ENCODE peak calls at places on chromosomes 13 and 19, in seven cellular contexts. One of them, this sample, is unnamed.

GRCh38 chr19:3224346-3225325 is at the start of gene CELF5:
- DNase-seq in HEK293T: peak
- DNase-seq in GF-D8: no peak
- DNase-seq in stromal cell of bone marrow: peak
- DNase-seq in left ventricle myocardium inferior: peak
- DNase-seq in ACHN: peak
- DNase-seq in IMR-90: no peak
- DNase-seq in this sample: peak

GRCh38 chr19:48994035-48994386 is 324 bp downstream of the RUVBL2 start:
- DNase-seq in HEK293T: no peak
- DNase-seq in GF-D8: no peak
- DNase-seq in stromal cell of bone marrow: no peak
- DNase-seq in left ventricle myocardium inferior: no peak
- DNase-seq in ACHN: no peak
- DNase-seq in IMR-90: no peak
- DNase-seq in this sample: no peak

GRCh38 chr19:51317381-51317780 is 5.9 kb downstream of the IGLON5 start:
- DNase-seq in HEK293T: no peak
- DNase-seq in GF-D8: no peak
- DNase-seq in stromal cell of bone marrow: no peak
- DNase-seq in left ventricle myocardium inferior: no peak
- DNase-seq in ACHN: no peak
- DNase-seq in IMR-90: no peak
- DNase-seq in this sample: no peak

GRCh38 chr19:49391581-49392399 is 3.7 kb downstream of the KASH5 start:
- DNase-seq in HEK293T: peak
- DNase-seq in GF-D8: peak
- DNase-seq in stromal cell of bone marrow: peak
- DNase-seq in left ventricle myocardium inferior: peak
- DNase-seq in ACHN: peak
- DNase-seq in IMR-90: peak
- DNase-seq in this sample: peak

GRCh38 chr13:109131698-109132257 is 502.4 kb downstream of the MYO16 start:
- DNase-seq in HEK293T: no peak
- DNase-seq in GF-D8: peak
- DNase-seq in stromal cell of bone marrow: no peak
- DNase-seq in left ventricle myocardium inferior: no peak
- DNase-seq in ACHN: no peak
- DNase-seq in IMR-90: peak
- DNase-seq in this sample: no peak

GRCh38 chr13:46659413-46660065 is 106.6 kb downstream of the LRCH1 start:
- DNase-seq in HEK293T: no peak
- DNase-seq in GF-D8: no peak
- DNase-seq in stromal cell of bone marrow: no peak
- DNase-seq in left ventricle myocardium inferior: no peak
- DNase-seq in ACHN: no peak
- DNase-seq in IMR-90: no peak
- DNase-seq in this sample: no peak

GRCh38 chr19:19847781-19848180 is 17.9 kb upstream of the ZNF253 start:
- DNase-seq in HEK293T: no peak
- DNase-seq in GF-D8: no peak
- DNase-seq in stromal cell of bone marrow: no peak
- DNase-seq in left ventricle myocardium inferior: no peak
- DNase-seq in ACHN: no peak
- DNase-seq in IMR-90: no peak
- DNase-seq in this sample: no peak

GRCh38 chr19:28388988-28389387 is 824.0 kb downstream of the UQCRFS1 start:
- DNase-seq in HEK293T: no peak
- DNase-seq in GF-D8: no peak
- DNase-seq in stromal cell of bone marrow: no peak
- DNase-seq in left ventricle myocardium inferior: no peak
- DNase-seq in ACHN: no peak
- DNase-seq in IMR-90: no peak
- DNase-seq in this sample: no peak

GRCh38 chr13:104757712-104758111 is 1691.5 kb upstream of the SLC10A2 start:
- DNase-seq in HEK293T: no peak
- DNase-seq in GF-D8: no peak
- DNase-seq in stromal cell of bone marrow: no peak
- DNase-seq in left ventricle myocardium inferior: no peak
- DNase-seq in ACHN: no peak
- DNase-seq in IMR-90: no peak
- DNase-seq in this sample: no peak

GRCh38 chr13:29897102-29897501 is 46.7 kb upstream of the UBL3 start:
- DNase-seq in HEK293T: no peak
- DNase-seq in GF-D8: no peak
- DNase-seq in stromal cell of bone marrow: no peak
- DNase-seq in left ventricle myocardium inferior: no peak
- DNase-seq in ACHN: no peak
- DNase-seq in IMR-90: no peak
- DNase-seq in this sample: no peak

GRCh38 chr13:42214445-42214844 is 57.5 kb upstream of the AKAP11 start:
- DNase-seq in HEK293T: no peak
- DNase-seq in GF-D8: no peak
- DNase-seq in stromal cell of bone marrow: no peak
- DNase-seq in left ventricle myocardium inferior: no peak
- DNase-seq in ACHN: no peak
- DNase-seq in IMR-90: no peak
- DNase-seq in this sample: no peak

GRCh38 chr19:41206926-41207750 is 11.9 kb upstream of the AXL start:
- DNase-seq in HEK293T: no peak
- DNase-seq in GF-D8: no peak
- DNase-seq in stromal cell of bone marrow: no peak
- DNase-seq in left ventricle myocardium inferior: peak
- DNase-seq in ACHN: no peak
- DNase-seq in IMR-90: no peak
- DNase-seq in this sample: no peak

GRCh38 chr19:44575116-44575700 is 38.2 kb upstream of the IGSF23 start:
- DNase-seq in HEK293T: no peak
- DNase-seq in GF-D8: no peak
- DNase-seq in stromal cell of bone marrow: no peak
- DNase-seq in left ventricle myocardium inferior: no peak
- DNase-seq in ACHN: no peak
- DNase-seq in IMR-90: no peak
- DNase-seq in this sample: no peak

GRCh38 chr13:109959903-109960302 is 173.5 kb upstream of the IRS2 start:
- DNase-seq in HEK293T: no peak
- DNase-seq in GF-D8: no peak
- DNase-seq in stromal cell of bone marrow: no peak
- DNase-seq in left ventricle myocardium inferior: no peak
- DNase-seq in ACHN: no peak
- DNase-seq in IMR-90: no peak
- DNase-seq in this sample: no peak

GRCh38 chr13:24632382-24633121 is 47.7 kb upstream of the ATP12A start:
- DNase-seq in HEK293T: no peak
- DNase-seq in GF-D8: no peak
- DNase-seq in stromal cell of bone marrow: no peak
- DNase-seq in left ventricle myocardium inferior: no peak
- DNase-seq in ACHN: no peak
- DNase-seq in IMR-90: no peak
- DNase-seq in this sample: no peak

GRCh38 chr19:44762033-44762432 is 13.5 kb downstream of the BCL3 start:
- DNase-seq in HEK293T: no peak
- DNase-seq in GF-D8: no peak
- DNase-seq in stromal cell of bone marrow: no peak
- DNase-seq in left ventricle myocardium inferior: no peak
- DNase-seq in ACHN: no peak
- DNase-seq in IMR-90: no peak
- DNase-seq in this sample: no peak

GRCh38 chr13:113400621-113401451 is 36.9 kb upstream of the GRTP1 start:
- DNase-seq in HEK293T: no peak
- DNase-seq in GF-D8: no peak
- DNase-seq in stromal cell of bone marrow: no peak
- DNase-seq in left ventricle myocardium inferior: peak
- DNase-seq in ACHN: no peak
- DNase-seq in IMR-90: no peak
- DNase-seq in this sample: no peak

GRCh38 chr13:101628900-101629299 is 176.4 kb downstream of the ITGBL1 start:
- DNase-seq in HEK293T: no peak
- DNase-seq in GF-D8: no peak
- DNase-seq in stromal cell of bone marrow: no peak
- DNase-seq in left ventricle myocardium inferior: no peak
- DNase-seq in ACHN: no peak
- DNase-seq in IMR-90: no peak
- DNase-seq in this sample: no peak

GRCh38 chr13:65926750-65927171 is 1303.4 kb downstream of the PCDH9 start:
- DNase-seq in HEK293T: no peak
- DNase-seq in GF-D8: no peak
- DNase-seq in stromal cell of bone marrow: no peak
- DNase-seq in left ventricle myocardium inferior: peak
- DNase-seq in ACHN: peak
- DNase-seq in IMR-90: no peak
- DNase-seq in this sample: no peak

GRCh38 chr13:112806761-112807652 is 117.2 kb downstream of the ATP11A start:
- DNase-seq in HEK293T: no peak
- DNase-seq in GF-D8: no peak
- DNase-seq in stromal cell of bone marrow: no peak
- DNase-seq in left ventricle myocardium inferior: no peak
- DNase-seq in ACHN: no peak
- DNase-seq in IMR-90: peak
- DNase-seq in this sample: no peak

GRCh38 chr13:26813626-26814348 is 53.2 kb upstream of the GPR12 start:
- DNase-seq in HEK293T: no peak
- DNase-seq in GF-D8: no peak
- DNase-seq in stromal cell of bone marrow: no peak
- DNase-seq in left ventricle myocardium inferior: no peak
- DNase-seq in ACHN: no peak
- DNase-seq in IMR-90: no peak
- DNase-seq in this sample: no peak

GRCh38 chr13:94656766-94657165 is 55.1 kb downstream of the GPR180 start:
- DNase-seq in HEK293T: no peak
- DNase-seq in GF-D8: no peak
- DNase-seq in stromal cell of bone marrow: peak
- DNase-seq in left ventricle myocardium inferior: no peak
- DNase-seq in ACHN: peak
- DNase-seq in IMR-90: peak
- DNase-seq in this sample: no peak

GRCh38 chr13:23701646-23702045 is 131.4 kb downstream of the TNFRSF19 start:
- DNase-seq in HEK293T: no peak
- DNase-seq in GF-D8: no peak
- DNase-seq in stromal cell of bone marrow: peak
- DNase-seq in left ventricle myocardium inferior: peak
- DNase-seq in ACHN: no peak
- DNase-seq in IMR-90: peak
- DNase-seq in this sample: no peak

GRCh38 chr19:27955484-27955883 is 1257.5 kb downstream of the UQCRFS1 start:
- DNase-seq in HEK293T: no peak
- DNase-seq in GF-D8: no peak
- DNase-seq in stromal cell of bone marrow: no peak
- DNase-seq in left ventricle myocardium inferior: no peak
- DNase-seq in ACHN: no peak
- DNase-seq in IMR-90: no peak
- DNase-seq in this sample: no peak

GRCh38 chr19:43534811-43535761 is 2.1 kb downstream of the ZNF575 start:
- DNase-seq in HEK293T: peak
- DNase-seq in GF-D8: no peak
- DNase-seq in stromal cell of bone marrow: no peak
- DNase-seq in left ventricle myocardium inferior: peak
- DNase-seq in ACHN: peak
- DNase-seq in IMR-90: peak
- DNase-seq in this sample: no peak

GRCh38 chr13:26476744-26477129 is 80.7 kb upstream of the WASF3 start:
- DNase-seq in HEK293T: no peak
- DNase-seq in GF-D8: no peak
- DNase-seq in stromal cell of bone marrow: no peak
- DNase-seq in left ventricle myocardium inferior: no peak
- DNase-seq in ACHN: no peak
- DNase-seq in IMR-90: no peak
- DNase-seq in this sample: no peak

GRCh38 chr13:112451512-112452379 is 75.6 kb downstream of the SPACA7 start:
- DNase-seq in HEK293T: no peak
- DNase-seq in GF-D8: no peak
- DNase-seq in stromal cell of bone marrow: no peak
- DNase-seq in left ventricle myocardium inferior: no peak
- DNase-seq in ACHN: no peak
- DNase-seq in IMR-90: no peak
- DNase-seq in this sample: no peak

GRCh38 chr19:56423276-56423984 is 19.3 kb downstream of the ZNF583 start:
- DNase-seq in HEK293T: no peak
- DNase-seq in GF-D8: no peak
- DNase-seq in stromal cell of bone marrow: no peak
- DNase-seq in left ventricle myocardium inferior: no peak
- DNase-seq in ACHN: no peak
- DNase-seq in IMR-90: no peak
- DNase-seq in this sample: no peak

GRCh38 chr13:111900390-111901180 is 166.4 kb upstream of the SOX1 start:
- DNase-seq in HEK293T: no peak
- DNase-seq in GF-D8: no peak
- DNase-seq in stromal cell of bone marrow: no peak
- DNase-seq in left ventricle myocardium inferior: no peak
- DNase-seq in ACHN: no peak
- DNase-seq in IMR-90: no peak
- DNase-seq in this sample: no peak

GRCh38 chr19:49952906-49953305 is 8.1 kb downstream of the SIGLEC11 start:
- DNase-seq in HEK293T: no peak
- DNase-seq in GF-D8: no peak
- DNase-seq in stromal cell of bone marrow: no peak
- DNase-seq in left ventricle myocardium inferior: no peak
- DNase-seq in ACHN: no peak
- DNase-seq in IMR-90: no peak
- DNase-seq in this sample: no peak

GRCh38 chr13:99206226-99206625 is 5.6 kb downstream of the UBAC2 start:
- DNase-seq in HEK293T: no peak
- DNase-seq in GF-D8: no peak
- DNase-seq in stromal cell of bone marrow: no peak
- DNase-seq in left ventricle myocardium inferior: no peak
- DNase-seq in ACHN: no peak
- DNase-seq in IMR-90: no peak
- DNase-seq in this sample: no peak